ENCODE peak calls at places on chromosomes 1 and 21, in eight cellular contexts. A is left colon, X is heart right ventricle, V is fibroblast of pulmonary artery, D is T follicular helper cell, M is Right ventricle myocardium superior, I is mucosa of gallbladder, B is nephron progenitor cell. U is an unnamed sample.
A peak's percentile ranks its signal among the peaks of the same experiment; 100 is the strongest.

GRCh38 chr21:39667353-39667891 is 54.7 kb downstream of the B3GALT5 start:
- DNase-seq in B (no peak), I (no peak), M (no peak), A (peak; percentile 8), V (no peak), X (no peak), D (no peak), U (no peak)

GRCh38 chr1:157893681-157894080 is 52.1 kb upstream of the CD5L start:
- DNase-seq in A (no peak), D (no peak), M (no peak), I (no peak), X (no peak), V (no peak), B (no peak), U (no peak)

GRCh38 chr1:230167419-230167852 is 100.4 kb downstream of the GALNT2 start:
- DNase-seq in V (peak; percentile 67), M (peak; percentile 32), D (peak; percentile 10), A (no peak), X (no peak), I (no peak), B (peak; percentile 15), U (peak; percentile 42)

GRCh38 chr1:59083946-59084865 is 212.7 kb upstream of the FGGY start:
- DNase-seq in A (no peak), V (peak; percentile 55), B (no peak), D (no peak), X (peak; percentile 37), M (peak; percentile 46), I (no peak), U (no peak)

GRCh38 chr1:163912491-163912890 is 590.7 kb downstream of the NUF2 start:
- DNase-seq in V (no peak), A (no peak), X (no peak), B (no peak), I (no peak), M (no peak), D (no peak), U (no peak)

GRCh38 chr1:151907363-151908139 is 1.8 kb downstream of the THEM4 start:
- DNase-seq in I (no peak), B (no peak), D (no peak), A (no peak), M (no peak), V (no peak), X (no peak), U (no peak)

GRCh38 chr1:235910357-235911299 is 43.9 kb upstream of the LYST start:
- DNase-seq in A (no peak), X (no peak), B (peak; percentile 30), D (no peak), V (peak; percentile 87), I (no peak), M (no peak), U (peak; percentile 76)

GRCh38 chr21:46092026-46092764 is 5.7 kb upstream of the COL6A2 start:
- DNase-seq in B (no peak), M (peak; percentile 72), V (peak; percentile 67), X (peak; percentile 66), D (no peak), I (peak; percentile 64), A (peak; percentile 84), U (no peak)

GRCh38 chr1:44315521-44315920 is 39.5 kb downstream of the ERI3 start:
- DNase-seq in X (no peak), I (no peak), B (no peak), V (no peak), D (no peak), M (no peak), A (no peak), U (no peak)

GRCh38 chr1:7402548-7402850 is 368.6 kb upstream of the VAMP3 start:
- DNase-seq in M (no peak), A (no peak), X (no peak), V (no peak), B (no peak), I (no peak), D (no peak), U (peak; percentile 5)

GRCh38 chr1:181033128-181033798 is 520 bp upstream of the MR1 start:
- DNase-seq in B (no peak), V (peak; percentile 50), M (no peak), A (peak; percentile 55), X (peak; percentile 50), I (peak; percentile 44), D (no peak), U (no peak)

GRCh38 chr1:66166746-66167145 is 367.2 kb upstream of the SGIP1 start:
- DNase-seq in M (no peak), D (no peak), A (no peak), X (no peak), I (no peak), V (no peak), B (no peak), U (no peak)

GRCh38 chr1:219189942-219190341 is 16.3 kb downstream of the LYPLAL1 start:
- DNase-seq in X (no peak), M (no peak), B (no peak), D (no peak), V (no peak), A (no peak), I (no peak), U (no peak)

GRCh38 chr1:150272379-150272840 is at the start of gene C1orf54:
- DNase-seq in V (peak; percentile 67), I (peak; percentile 42), A (peak; percentile 60), D (no peak), B (peak; percentile 70), M (peak; percentile 84), X (peak; percentile 85), U (peak; percentile 82)

GRCh38 chr1:109399326-109399957 is 1.7 kb upstream of the SORT1 start:
- DNase-seq in D (no peak), A (no peak), X (peak; percentile 48), B (peak; percentile 24), M (no peak), V (peak; percentile 81), I (peak; percentile 26), U (no peak)

GRCh38 chr1:5297878-5298239 is 643.5 kb downstream of the AJAP1 start:
- DNase-seq in A (no peak), M (no peak), I (no peak), X (no peak), B (no peak), V (no peak), D (no peak), U (no peak)

GRCh38 chr1:74767490-74767889 is 34.5 kb downstream of the TYW3 start:
- DNase-seq in B (peak; percentile 4), V (peak; percentile 25), M (no peak), I (no peak), X (no peak), A (no peak), D (no peak), U (no peak)

GRCh38 chr1:66253330-66253921 is 280.5 kb upstream of the SGIP1 start:
- DNase-seq in D (no peak), X (peak; percentile 45), I (no peak), B (no peak), M (no peak), A (no peak), V (peak; percentile 88), U (no peak)

GRCh38 chr1:55844322-55844721 is 629.2 kb upstream of the USP24 start:
- DNase-seq in B (no peak), A (no peak), V (no peak), I (no peak), X (no peak), M (no peak), D (no peak), U (no peak)

GRCh38 chr1:110463695-110464094 is 12.7 kb downstream of the PROK1 start:
- DNase-seq in X (no peak), B (no peak), A (no peak), V (no peak), D (no peak), M (no peak), I (no peak), U (no peak)

GRCh38 chr1:100883963-100884362 is 10.7 kb downstream of the EXTL2 start:
- DNase-seq in D (no peak), M (no peak), I (no peak), A (no peak), B (no peak), V (peak; percentile 70), X (no peak), U (no peak)

GRCh38 chr1:90114521-90115141 is 119.7 kb downstream of the ZNF326 start:
- DNase-seq in X (no peak), I (no peak), V (peak; percentile 69), M (no peak), D (no peak), B (peak; percentile 11), A (no peak), U (no peak)

GRCh38 chr1:40636777-40637176 is 28.7 kb downstream of the RIMS3 start:
- DNase-seq in D (no peak), M (no peak), X (no peak), V (no peak), I (no peak), B (no peak), A (peak; percentile 16), U (no peak)

GRCh38 chr1:153397056-153397923 is 6.4 kb upstream of the S100A8 start:
- DNase-seq in M (no peak), X (no peak), I (peak; percentile 5), V (no peak), D (no peak), A (no peak), B (no peak), U (peak; percentile 38)

GRCh38 chr1:175338447-175339135 is 146.0 kb upstream of the KIAA0040 start:
- DNase-seq in X (no peak), D (peak; percentile 41), B (peak; percentile 64), V (no peak), M (no peak), A (no peak), I (no peak), U (peak; percentile 80)

GRCh38 chr1:6848816-6849215 is 63.6 kb downstream of the CAMTA1 start:
- DNase-seq in I (no peak), A (no peak), X (no peak), M (no peak), B (no peak), D (no peak), V (no peak), U (no peak)

GRCh38 chr1:22745675-22746585 is 35.3 kb downstream of the EPHB2 start:
- DNase-seq in D (no peak), A (peak; percentile 78), B (no peak), X (no peak), V (peak; percentile 80), M (no peak), I (no peak), U (no peak)

GRCh38 chr1:157542676-157543075 is 9.6 kb downstream of the FCRL5 start:
- DNase-seq in D (no peak), M (peak; percentile 54), X (peak; percentile 31), A (no peak), I (peak; percentile 67), B (no peak), V (no peak), U (no peak)

GRCh38 chr1:58755468-58755872 is 28.4 kb downstream of the JUN start:
- DNase-seq in I (peak; percentile 75), M (no peak), X (peak; percentile 61), D (no peak), V (peak; percentile 99), B (no peak), A (peak; percentile 64), U (no peak)

GRCh38 chr21:20882462-20883415 is 115.5 kb upstream of the NCAM2 start:
- DNase-seq in V (peak; percentile 27), M (peak; percentile 36), B (peak; percentile 53), X (no peak), D (no peak), I (peak; percentile 18), A (no peak), U (peak; percentile 48)

GRCh38 chr1:208093046-208093445 is 151.1 kb downstream of the PLXNA2 start:
- DNase-seq in X (no peak), A (no peak), B (no peak), D (no peak), M (no peak), I (no peak), V (no peak), U (no peak)

GRCh38 chr21:46425566-46425965 is 33.1 kb upstream of the DIP2A start:
- DNase-seq in I (no peak), A (no peak), D (peak; percentile 13), X (no peak), B (no peak), V (no peak), M (peak; percentile 50), U (no peak)

GRCh38 chr1:159839135-159839849 is 12.6 kb downstream of the SLAMF8 start:
- DNase-seq in B (no peak), X (no peak), M (no peak), A (no peak), V (no peak), I (no peak), D (no peak), U (no peak)

U was measured in ecto neural progenitor cell.